ENCODE peak calls at places on chromosomes 1 and 21, in seven cellular contexts. W is SJSA1, M is HTR-8/SVneo, E is HEK293T, X is aorta, C is NCI-H187, S is HFF-Myc. A is an unnamed sample.

GRCh38 chr1:226111109-226111864 is 48.8 kb downstream of the H3-3A start:
- DNase-seq in W (no peak), M (no peak), E (no peak), X (no peak), C (peak), S (no peak), A (no peak)

GRCh38 chr1:177927021-177927596 is 42.7 kb downstream of the SEC16B start:
- DNase-seq in W (peak), M (peak), E (no peak), X (no peak), C (no peak), S (peak), A (no peak)

GRCh38 chr1:204637985-204638356 is 47.6 kb downstream of the LRRN2 start:
- DNase-seq in W (no peak), M (no peak), E (no peak), X (no peak), C (no peak), S (no peak), A (no peak)

GRCh38 chr1:92585831-92586230 is 99.1 kb upstream of the GFI1 start:
- DNase-seq in W (no peak), M (no peak), E (no peak), X (no peak), C (no peak), S (no peak), A (no peak)

GRCh38 chr1:94623560-94624148 is 82.1 kb upstream of the F3 start:
- DNase-seq in W (peak), M (no peak), E (no peak), X (no peak), C (no peak), S (no peak), A (no peak)

GRCh38 chr21:24023402-24023801 is 1583.9 kb downstream of the MRPL39 start:
- DNase-seq in W (no peak), M (no peak), E (no peak), X (no peak), C (no peak), S (no peak), A (no peak)

GRCh38 chr1:166869318-166870099 is 6.6 kb downstream of the TADA1 start:
- DNase-seq in W (no peak), M (no peak), E (no peak), X (no peak), C (no peak), S (no peak), A (no peak)

GRCh38 chr1:56854521-56855099 is at the start of gene C8A:
- DNase-seq in W (no peak), M (no peak), E (no peak), X (no peak), C (no peak), S (no peak), A (no peak)

GRCh38 chr1:205446828-205447227 is 9.0 kb downstream of the BLACAT1 start:
- DNase-seq in W (no peak), M (no peak), E (no peak), X (no peak), C (no peak), S (no peak), A (no peak)

GRCh38 chr1:235468970-235469369 is 35.3 kb downstream of the B3GALNT2 start:
- DNase-seq in W (peak), M (peak), E (no peak), X (no peak), C (no peak), S (peak), A (no peak)

GRCh38 chr21:29074007-29074376 is 544 bp upstream of the CCT8 start:
- DNase-seq in W (no peak), M (no peak), E (no peak), X (no peak), C (no peak), S (no peak), A (no peak)

GRCh38 chr1:99003911-99004269 is 771 bp downstream of the PLPPR5 start:
- DNase-seq in W (no peak), M (no peak), E (no peak), X (no peak), C (no peak), S (no peak), A (no peak)

GRCh38 chr1:58465825-58466617 is 80.5 kb downstream of the OMA1 start:
- DNase-seq in W (no peak), M (no peak), E (no peak), X (no peak), C (no peak), S (no peak), A (no peak)

A was measured in cerebellar nuclear complex.